ENCODE peak calls at places on chromosomes 7 and 10, in four cellular contexts. X, E, G and S are unnamed samples.
A peak's percentile ranks its signal among the peaks of the same experiment; 100 is the strongest.

GRCh38 chr10:120506674-120507073 is 49.6 kb downstream of the PLPP4 start:
- DNase-seq in E (no peak), X (no peak), G (no peak), S (peak; percentile 80)

GRCh38 chr7:69878015-69878414 is 279.7 kb downstream of the AUTS2 start:
- DNase-seq in X (no peak), G (no peak), E (no peak), S (no peak)

GRCh38 chr10:69051710-69052487 is 36.0 kb upstream of the SRGN start:
- DNase-seq in E (no peak), G (no peak), X (no peak), S (no peak)

GRCh38 chr10:77179015-77179695 is 458.5 kb downstream of the KCNMA1 start:
- DNase-seq in X (no peak), E (no peak), G (peak; percentile 75), S (peak; percentile 77)

GRCh38 chr7:108420482-108420908 is 35.7 kb downstream of the NRCAM start:
- DNase-seq in G (no peak), E (no peak), X (no peak), S (no peak)

GRCh38 chr7:156327916-156328315 is 312.7 kb upstream of the RNF32 start:
- DNase-seq in E (no peak), X (no peak), G (no peak), S (no peak)

GRCh38 chr7:45564485-45564884 is 9.7 kb upstream of the ADCY1 start:
- DNase-seq in E (no peak), G (no peak), X (no peak), S (no peak)

GRCh38 chr10:34280599-34281374 is 534.3 kb downstream of the PARD3 start:
- DNase-seq in X (no peak), E (no peak), G (no peak), S (peak; percentile 99)

GRCh38 chr10:13036841-13037240 is 35.3 kb upstream of the CCDC3 start:
- DNase-seq in E (no peak), G (no peak), X (no peak), S (no peak)

GRCh38 chr7:2299131-2299829 is 15.0 kb downstream of the SNX8 start:
- DNase-seq in E (no peak), X (no peak), G (no peak), S (no peak)

GRCh38 chr7:418636-419280 is 100.9 kb downstream of the PDGFA start:
- DNase-seq in G (no peak), E (no peak), X (no peak), S (no peak)

GRCh38 chr7:95304990-95305389 is 19.3 kb downstream of the PON1 start:
- DNase-seq in E (no peak), X (no peak), G (no peak), S (no peak)

GRCh38 chr7:95312561-95312960 is 11.8 kb downstream of the PON1 start:
- DNase-seq in E (no peak), X (no peak), G (no peak), S (no peak)

GRCh38 chr7:95311389-95311788 is 12.9 kb downstream of the PON1 start:
- DNase-seq in G (no peak), X (no peak), E (no peak), S (no peak)

GRCh38 chr7:95309951-95310350 is 14.4 kb downstream of the PON1 start:
- DNase-seq in G (no peak), X (no peak), E (no peak), S (no peak)
- H3K27ac ChIP-seq in G (no peak overlapping the region), X (no peak overlapping the region), E (no peak overlapping the region), S (no peak overlapping the region)

GRCh38 chr7:75872073-75872782 is 6.6 kb upstream of the RHBDD2 start:
- DNase-seq in G (no peak), X (no peak), E (no peak), S (no peak)
- H3K27ac ChIP-seq in G (no peak overlapping the region), X (no peak overlapping the region), E (no peak overlapping the region), S (no peak overlapping the region)

GRCh38 chr7:140325600-140325999 is 72.7 kb downstream of the SLC37A3 start:
- DNase-seq in E (no peak), X (no peak), G (no peak), S (no peak)
- H3K27ac ChIP-seq in E (no peak overlapping the region), X (no peak overlapping the region), G (no peak overlapping the region), S (no peak overlapping the region)

GRCh38 chr7:121084748-121085336 is 96.3 kb downstream of the CPED1 start:
- DNase-seq in X (no peak), G (no peak), E (no peak), S (peak; percentile 69)
- H3K27ac ChIP-seq in X (no peak overlapping the region), G (peak overlapping the region; percentile 56), E (no peak overlapping the region), S (peak overlapping the region; percentile 75)